ENCODE peak calls at places on chromosomes 16 and 17, in four cellular contexts. One of them, this sample, is unnamed.

GRCh38 chr16:49643429-49644142 is 212.3 kb downstream of the ZNF423 start:
- DNase-seq in CD8-positive, alpha-beta T cell: no peak
- DNase-seq in dorsolateral prefrontal cortex: no peak
- DNase-seq in HFFc6: peak; percentile 24
- DNase-seq in this sample: no peak

GRCh38 chr16:56795011-56795410 is 65.1 kb downstream of the NUP93 start:
- DNase-seq in CD8-positive, alpha-beta T cell: no peak
- DNase-seq in dorsolateral prefrontal cortex: no peak
- DNase-seq in HFFc6: no peak
- DNase-seq in this sample: no peak

GRCh38 chr16:50165473-50165872 is 12.4 kb downstream of the TENT4B start:
- DNase-seq in CD8-positive, alpha-beta T cell: no peak
- DNase-seq in dorsolateral prefrontal cortex: no peak
- DNase-seq in HFFc6: no peak
- DNase-seq in this sample: no peak

GRCh38 chr17:48601528-48602430 is 3.0 kb downstream of the HOXB6 start:
- DNase-seq in CD8-positive, alpha-beta T cell: no peak
- DNase-seq in dorsolateral prefrontal cortex: no peak
- DNase-seq in HFFc6: no peak
- DNase-seq in this sample: no peak

GRCh38 chr16:83899272-83899897 is 470 bp downstream of the MLYCD start:
- DNase-seq in CD8-positive, alpha-beta T cell: no peak
- DNase-seq in dorsolateral prefrontal cortex: no peak
- DNase-seq in HFFc6: peak; percentile 41
- DNase-seq in this sample: peak; percentile 61

GRCh38 chr16:7482028-7482427 is 149.4 kb downstream of the RBFOX1 start:
- DNase-seq in CD8-positive, alpha-beta T cell: no peak
- DNase-seq in dorsolateral prefrontal cortex: peak; percentile 33
- DNase-seq in HFFc6: no peak
- DNase-seq in this sample: no peak

GRCh38 chr17:13154932-13155331 is 137.1 kb upstream of the ELAC2 start:
- DNase-seq in CD8-positive, alpha-beta T cell: no peak
- DNase-seq in dorsolateral prefrontal cortex: no peak
- DNase-seq in HFFc6: no peak
- DNase-seq in this sample: no peak

GRCh38 chr16:83713597-83713996 is 94.2 kb upstream of the HSBP1 start:
- DNase-seq in CD8-positive, alpha-beta T cell: no peak
- DNase-seq in dorsolateral prefrontal cortex: no peak
- DNase-seq in HFFc6: no peak
- DNase-seq in this sample: no peak

GRCh38 chr16:30761427-30761927 is 385 bp downstream of the CFAP119 start:
- DNase-seq in CD8-positive, alpha-beta T cell: peak; percentile 22
- DNase-seq in dorsolateral prefrontal cortex: peak; percentile 39
- DNase-seq in HFFc6: peak; percentile 16
- DNase-seq in this sample: peak; percentile 54

GRCh38 chr16:29310852-29311314 is 95.6 kb downstream of the NPIPB11 start:
- DNase-seq in CD8-positive, alpha-beta T cell: no peak
- DNase-seq in dorsolateral prefrontal cortex: no peak
- DNase-seq in HFFc6: no peak
- DNase-seq in this sample: no peak

GRCh38 chr16:65426484-65426883 is 304.6 kb upstream of the CDH11 start:
- DNase-seq in CD8-positive, alpha-beta T cell: no peak
- DNase-seq in dorsolateral prefrontal cortex: no peak
- DNase-seq in HFFc6: no peak
- DNase-seq in this sample: no peak

GRCh38 chr17:8079291-8080207 is 8.0 kb downstream of the ALOX12B start:
- DNase-seq in CD8-positive, alpha-beta T cell: peak; percentile 72
- DNase-seq in dorsolateral prefrontal cortex: no peak
- DNase-seq in HFFc6: no peak
- DNase-seq in this sample: peak; percentile 82

GRCh38 chr17:78839762-78840529 is 668 bp downstream of the USP36 start:
- DNase-seq in CD8-positive, alpha-beta T cell: peak; percentile 19
- DNase-seq in dorsolateral prefrontal cortex: no peak
- DNase-seq in HFFc6: peak; percentile 27
- DNase-seq in this sample: peak; percentile 47

GRCh38 chr16:11914759-11915643 is 755 bp downstream of the GSPT1 start:
- DNase-seq in CD8-positive, alpha-beta T cell: peak; percentile 9
- DNase-seq in dorsolateral prefrontal cortex: no peak
- DNase-seq in HFFc6: peak; percentile 20
- DNase-seq in this sample: peak; percentile 60

GRCh38 chr17:45261577-45262515 is at the start of gene SPATA32:
- DNase-seq in CD8-positive, alpha-beta T cell: peak; percentile 57
- DNase-seq in dorsolateral prefrontal cortex: peak; percentile 61
- DNase-seq in HFFc6: no peak
- DNase-seq in this sample: peak; percentile 37

GRCh38 chr16:57536306-57537193 is at the start of gene CCDC102A:
- DNase-seq in CD8-positive, alpha-beta T cell: peak; percentile 41
- DNase-seq in dorsolateral prefrontal cortex: peak; percentile 24
- DNase-seq in HFFc6: no peak
- DNase-seq in this sample: no peak

GRCh38 chr17:74289688-74290087 is 15.7 kb downstream of the DNAI2 start:
- DNase-seq in CD8-positive, alpha-beta T cell: no peak
- DNase-seq in dorsolateral prefrontal cortex: no peak
- DNase-seq in HFFc6: no peak
- DNase-seq in this sample: no peak

GRCh38 chr17:50205931-50206505 is 4.6 kb upstream of the COL1A1 start:
- DNase-seq in CD8-positive, alpha-beta T cell: no peak
- DNase-seq in dorsolateral prefrontal cortex: no peak
- DNase-seq in HFFc6: no peak
- DNase-seq in this sample: no peak

GRCh38 chr17:13671771-13672170 is 70.0 kb upstream of the HS3ST3A1 start:
- DNase-seq in CD8-positive, alpha-beta T cell: no peak
- DNase-seq in dorsolateral prefrontal cortex: no peak
- DNase-seq in HFFc6: no peak
- DNase-seq in this sample: no peak

GRCh38 chr16:66899310-66899944 is 19.1 kb downstream of the PDP2 start:
- DNase-seq in CD8-positive, alpha-beta T cell: no peak
- DNase-seq in dorsolateral prefrontal cortex: no peak
- DNase-seq in HFFc6: peak; percentile 53
- DNase-seq in this sample: no peak

GRCh38 chr17:21134559-21134958 is 7.8 kb downstream of the DHRS7B start:
- DNase-seq in CD8-positive, alpha-beta T cell: no peak
- DNase-seq in dorsolateral prefrontal cortex: no peak
- DNase-seq in HFFc6: no peak
- DNase-seq in this sample: no peak

GRCh38 chr17:74119960-74120359 is 83.5 kb upstream of the RPL38 start:
- DNase-seq in CD8-positive, alpha-beta T cell: no peak
- DNase-seq in dorsolateral prefrontal cortex: peak; percentile 50
- DNase-seq in HFFc6: no peak
- DNase-seq in this sample: no peak

GRCh38 chr16:80299416-80299815 is 241.4 kb upstream of the DYNLRB2 start:
- DNase-seq in CD8-positive, alpha-beta T cell: no peak
- DNase-seq in dorsolateral prefrontal cortex: no peak
- DNase-seq in HFFc6: no peak
- DNase-seq in this sample: no peak

GRCh38 chr16:19757762-19758595 is 39.9 kb downstream of the IQCK start:
- DNase-seq in CD8-positive, alpha-beta T cell: no peak
- DNase-seq in dorsolateral prefrontal cortex: peak; percentile 59
- DNase-seq in HFFc6: no peak
- DNase-seq in this sample: no peak

GRCh38 chr17:75153854-75154194 is 488 bp downstream of the JPT1 start:
- DNase-seq in CD8-positive, alpha-beta T cell: no peak
- DNase-seq in dorsolateral prefrontal cortex: no peak
- DNase-seq in HFFc6: peak; percentile 7
- DNase-seq in this sample: peak; percentile 18

GRCh38 chr17:3949418-3949817 is 14.8 kb downstream of the ATP2A3 start:
- DNase-seq in CD8-positive, alpha-beta T cell: no peak
- DNase-seq in dorsolateral prefrontal cortex: no peak
- DNase-seq in HFFc6: no peak
- DNase-seq in this sample: no peak

GRCh38 chr16:49416276-49416675 is 42.7 kb downstream of the C16orf78 start:
- DNase-seq in CD8-positive, alpha-beta T cell: no peak
- DNase-seq in dorsolateral prefrontal cortex: no peak
- DNase-seq in HFFc6: no peak
- DNase-seq in this sample: no peak

GRCh38 chr16:53430363-53430762 is 3.9 kb upstream of the RBL2 start:
- DNase-seq in CD8-positive, alpha-beta T cell: no peak
- DNase-seq in dorsolateral prefrontal cortex: no peak
- DNase-seq in HFFc6: no peak
- DNase-seq in this sample: no peak

GRCh38 chr16:73878616-73879015 is 418.0 kb upstream of the PSMD7 start:
- DNase-seq in CD8-positive, alpha-beta T cell: no peak
- DNase-seq in dorsolateral prefrontal cortex: no peak
- DNase-seq in HFFc6: peak; percentile 66
- DNase-seq in this sample: no peak

GRCh38 chr17:28346746-28347246 is 10.5 kb downstream of the POLDIP2 start:
- DNase-seq in CD8-positive, alpha-beta T cell: no peak
- DNase-seq in dorsolateral prefrontal cortex: no peak
- DNase-seq in HFFc6: no peak
- DNase-seq in this sample: peak; percentile 23

GRCh38 chr17:59069856-59070255 is 36.8 kb downstream of the TRIM37 start:
- DNase-seq in CD8-positive, alpha-beta T cell: no peak
- DNase-seq in dorsolateral prefrontal cortex: no peak
- DNase-seq in HFFc6: no peak
- DNase-seq in this sample: no peak

GRCh38 chr16:14658063-14658462 is 25.3 kb downstream of the BFAR start:
- DNase-seq in CD8-positive, alpha-beta T cell: no peak
- DNase-seq in dorsolateral prefrontal cortex: no peak
- DNase-seq in HFFc6: no peak
- DNase-seq in this sample: no peak

GRCh38 chr16:88665570-88665969 is 2.7 kb upstream of the MVD start:
- DNase-seq in CD8-positive, alpha-beta T cell: no peak
- DNase-seq in dorsolateral prefrontal cortex: no peak
- DNase-seq in HFFc6: no peak
- DNase-seq in this sample: no peak

GRCh38 chr16:88659160-88659559 is 3.7 kb downstream of the MVD start:
- DNase-seq in CD8-positive, alpha-beta T cell: no peak
- DNase-seq in dorsolateral prefrontal cortex: no peak
- DNase-seq in HFFc6: no peak
- DNase-seq in this sample: no peak

GRCh38 chr16:88665148-88665547 is 2.3 kb upstream of the MVD start:
- DNase-seq in CD8-positive, alpha-beta T cell: no peak
- DNase-seq in dorsolateral prefrontal cortex: no peak
- DNase-seq in HFFc6: no peak
- DNase-seq in this sample: no peak

GRCh38 chr16:88662843-88663606 is at the start of gene MVD:
- DNase-seq in CD8-positive, alpha-beta T cell: peak; percentile 92
- DNase-seq in dorsolateral prefrontal cortex: peak; percentile 97
- DNase-seq in HFFc6: peak; percentile 97
- DNase-seq in this sample: peak; percentile 96

DNA sequence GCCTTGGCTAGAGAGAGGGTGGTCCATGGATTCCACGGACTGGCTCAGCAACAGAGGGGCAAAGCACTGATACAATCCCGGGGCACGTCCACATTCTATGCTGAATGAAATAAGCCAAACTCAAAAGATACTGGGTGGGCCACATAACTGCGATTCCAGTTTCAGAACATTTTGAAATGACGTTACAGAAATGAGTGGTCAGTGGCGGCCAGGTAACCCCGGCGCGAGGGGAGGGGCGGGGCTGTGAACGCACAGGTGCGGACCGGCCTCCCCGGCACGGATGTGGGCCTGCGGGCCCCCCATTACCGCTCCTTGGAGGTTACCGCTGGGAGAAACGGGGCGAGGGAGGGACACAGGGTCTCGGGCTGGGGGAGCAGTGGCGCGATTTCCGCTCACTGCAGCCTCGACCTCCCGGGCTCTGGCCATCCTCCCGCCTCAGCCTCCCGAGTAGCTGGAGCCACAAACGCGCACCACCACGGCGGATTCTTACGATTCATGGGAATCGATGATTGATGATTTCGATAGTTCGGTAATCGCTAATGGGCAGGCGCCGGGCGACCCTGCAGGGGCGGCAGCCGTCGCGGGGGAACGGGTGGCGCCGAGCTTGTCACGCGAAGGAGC is 559 bp downstream of the MVD start:
- DNase-seq in CD8-positive, alpha-beta T cell: no peak
- DNase-seq in dorsolateral prefrontal cortex: peak; percentile 38
- DNase-seq in HFFc6: no peak
- DNase-seq in this sample: no peak
- TF ChIP-seq CTCF in CD8-positive, alpha-beta T cell: no peak
- TF ChIP-seq CTCF in dorsolateral prefrontal cortex: no peak
- TF ChIP-seq CTCF in HFFc6: no peak
- TF ChIP-seq CTCF in this sample: no peak

GRCh38 chr17:41407226-41407625 is 9.8 kb upstream of the KRT31 start:
- DNase-seq in CD8-positive, alpha-beta T cell: no peak
- DNase-seq in dorsolateral prefrontal cortex: no peak
- DNase-seq in HFFc6: no peak
- DNase-seq in this sample: no peak

GRCh38 chr17:41404024-41404651 is 6.7 kb upstream of the KRT31 start:
- DNase-seq in CD8-positive, alpha-beta T cell: peak; percentile 3
- DNase-seq in dorsolateral prefrontal cortex: no peak
- DNase-seq in HFFc6: peak; percentile 97
- DNase-seq in this sample: no peak

GRCh38 chr17:41402161-41402560 is 4.8 kb upstream of the KRT31 start:
- DNase-seq in CD8-positive, alpha-beta T cell: no peak
- DNase-seq in dorsolateral prefrontal cortex: no peak
- DNase-seq in HFFc6: peak; percentile 38
- DNase-seq in this sample: no peak

GRCh38 chr17:41403409-41404023 is 6.1 kb upstream of the KRT31 start:
- DNase-seq in CD8-positive, alpha-beta T cell: no peak
- DNase-seq in dorsolateral prefrontal cortex: no peak
- DNase-seq in HFFc6: peak; percentile 8
- DNase-seq in this sample: no peak

GRCh38 chr17:41406205-41406604 is 8.8 kb upstream of the KRT31 start:
- DNase-seq in CD8-positive, alpha-beta T cell: no peak
- DNase-seq in dorsolateral prefrontal cortex: no peak
- DNase-seq in HFFc6: peak; percentile 17
- DNase-seq in this sample: no peak
- TF ChIP-seq CTCF in CD8-positive, alpha-beta T cell: no peak
- TF ChIP-seq CTCF in dorsolateral prefrontal cortex: no peak
- TF ChIP-seq CTCF in HFFc6: no peak
- TF ChIP-seq CTCF in this sample: no peak

DNA sequence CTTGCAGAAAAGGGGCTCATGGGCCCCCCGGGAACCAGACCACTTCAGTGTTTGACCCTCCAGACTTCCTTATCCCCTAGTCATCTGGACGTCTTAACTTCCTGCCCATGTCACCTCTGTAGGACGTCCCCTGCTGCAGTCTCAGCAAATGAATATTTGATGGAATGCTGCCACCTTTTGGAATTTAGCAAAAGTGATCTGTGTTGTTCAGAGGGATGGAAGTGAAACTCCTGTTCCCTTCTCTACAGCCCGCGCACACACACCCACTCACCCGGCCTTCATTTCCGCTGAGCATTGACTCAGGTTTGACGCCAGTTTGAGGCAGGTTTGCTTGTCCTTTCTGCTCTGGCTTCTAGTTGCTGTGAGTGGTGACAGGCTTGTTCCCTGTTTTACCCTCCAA is 507.2 kb upstream of the EEF2KMT start:
- DNase-seq in CD8-positive, alpha-beta T cell: no peak
- DNase-seq in dorsolateral prefrontal cortex: no peak
- DNase-seq in HFFc6: no peak
- DNase-seq in this sample: peak; percentile 13
- TF ChIP-seq CTCF in CD8-positive, alpha-beta T cell: no peak
- TF ChIP-seq CTCF in dorsolateral prefrontal cortex: peak; percentile 56
- TF ChIP-seq CTCF in HFFc6: peak; percentile 20
- TF ChIP-seq CTCF in this sample: peak; percentile 10

DNA sequence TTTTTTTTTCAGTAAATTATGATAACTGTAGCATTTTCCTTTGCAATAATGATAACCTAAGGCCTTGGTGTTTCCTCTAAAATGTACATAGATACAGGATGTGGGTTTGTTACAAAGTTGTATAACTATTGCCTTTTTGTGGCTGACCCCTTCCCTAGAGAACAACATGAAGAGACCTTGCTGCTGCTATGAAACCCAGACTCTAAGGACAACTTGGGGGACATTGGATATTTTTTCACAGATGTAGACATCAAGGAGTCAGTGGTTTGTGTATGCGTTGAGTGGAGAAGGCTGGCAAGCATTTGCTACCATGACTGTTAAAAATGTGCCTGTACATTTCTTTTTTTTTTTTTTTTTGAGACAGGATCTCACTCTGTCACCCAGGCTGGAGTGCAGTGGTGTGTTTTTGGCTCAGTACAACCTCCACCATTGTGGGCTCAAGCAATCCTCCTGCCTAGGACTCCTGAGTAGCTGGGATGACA is 12.3 kb downstream of the HMOX2 start:
- DNase-seq in CD8-positive, alpha-beta T cell: no peak
- DNase-seq in dorsolateral prefrontal cortex: no peak
- DNase-seq in HFFc6: no peak
- DNase-seq in this sample: no peak
- TF ChIP-seq CTCF in CD8-positive, alpha-beta T cell: no peak
- TF ChIP-seq CTCF in dorsolateral prefrontal cortex: no peak
- TF ChIP-seq CTCF in HFFc6: no peak
- TF ChIP-seq CTCF in this sample: no peak